ENCODE peak calls at places on chromosome 3, in six cellular contexts. One of them, this sample, is unnamed.

GRCh38 chr3:71415708-71416108 is 167.8 kb downstream of the FOXP1 start:
- DNase-seq in H1: no peak
- DNase-seq in IMR-90: peak
- DNase-seq in H9: no peak
- DNase-seq in mesenchymal stem cell: peak
- DNase-seq in neuronal stem cell: no peak
- DNase-seq in this sample: no peak

GRCh38 chr3:127715541-127715940 is 42.8 kb downstream of the ABTB1 start:
- DNase-seq in neuronal stem cell: no peak
- DNase-seq in mesenchymal stem cell: no peak
- DNase-seq in H1: no peak
- DNase-seq in IMR-90: no peak
- DNase-seq in H9: no peak
- DNase-seq in this sample: no peak

GRCh38 chr3:116037954-116038911 is 407.1 kb downstream of the LSAMP start:
- DNase-seq in neuronal stem cell: no peak
- DNase-seq in mesenchymal stem cell: no peak
- DNase-seq in H9: no peak
- DNase-seq in IMR-90: no peak
- DNase-seq in H1: no peak
- DNase-seq in this sample: no peak

GRCh38 chr3:97928986-97929385 is 43.2 kb downstream of the RIOX2 start:
- DNase-seq in IMR-90: no peak
- DNase-seq in mesenchymal stem cell: no peak
- DNase-seq in H1: no peak
- DNase-seq in neuronal stem cell: no peak
- DNase-seq in H9: no peak
- DNase-seq in this sample: no peak

GRCh38 chr3:4977001-4977888 is 2.0 kb upstream of the BHLHE40 start:
- DNase-seq in mesenchymal stem cell: peak
- DNase-seq in neuronal stem cell: no peak
- DNase-seq in IMR-90: peak
- DNase-seq in H9: peak
- DNase-seq in H1: no peak
- DNase-seq in this sample: peak

GRCh38 chr3:123159926-123160635 is 41.7 kb upstream of the SEC22A start:
- DNase-seq in IMR-90: peak
- DNase-seq in neuronal stem cell: no peak
- DNase-seq in mesenchymal stem cell: peak
- DNase-seq in H9: no peak
- DNase-seq in H1: no peak
- DNase-seq in this sample: no peak

GRCh38 chr3:42369832-42370231 is 40.6 kb downstream of the LYZL4 start:
- DNase-seq in mesenchymal stem cell: no peak
- DNase-seq in IMR-90: no peak
- DNase-seq in neuronal stem cell: no peak
- DNase-seq in H9: peak
- DNase-seq in H1: no peak
- DNase-seq in this sample: peak

GRCh38 chr3:192207239-192207638 is 520.1 kb downstream of the FGF12 start:
- DNase-seq in IMR-90: no peak
- DNase-seq in neuronal stem cell: no peak
- DNase-seq in mesenchymal stem cell: no peak
- DNase-seq in H1: no peak
- DNase-seq in H9: no peak
- DNase-seq in this sample: no peak

GRCh38 chr3:169822540-169822939 is 9.8 kb upstream of the LRRC34 start:
- DNase-seq in mesenchymal stem cell: no peak
- DNase-seq in neuronal stem cell: no peak
- DNase-seq in IMR-90: no peak
- DNase-seq in H1: no peak
- DNase-seq in H9: no peak
- DNase-seq in this sample: no peak

GRCh38 chr3:50502584-50503423 is 630 bp downstream of the CACNA2D2 start:
- DNase-seq in IMR-90: no peak
- DNase-seq in neuronal stem cell: peak
- DNase-seq in mesenchymal stem cell: no peak
- DNase-seq in H9: peak
- DNase-seq in H1: no peak
- DNase-seq in this sample: no peak

GRCh38 chr3:141653872-141654271 is 84.2 kb upstream of the RNF7 start:
- DNase-seq in neuronal stem cell: no peak
- DNase-seq in mesenchymal stem cell: no peak
- DNase-seq in H9: no peak
- DNase-seq in H1: no peak
- DNase-seq in IMR-90: no peak
- DNase-seq in this sample: no peak

GRCh38 chr3:36991923-36992805 is 767 bp downstream of the EPM2AIP1 start:
- DNase-seq in mesenchymal stem cell: peak
- DNase-seq in IMR-90: peak
- DNase-seq in H1: no peak
- DNase-seq in H9: no peak
- DNase-seq in neuronal stem cell: no peak
- DNase-seq in this sample: no peak

GRCh38 chr3:194098036-194098871 is 37.7 kb upstream of the HES1 start:
- DNase-seq in H9: no peak
- DNase-seq in IMR-90: no peak
- DNase-seq in H1: no peak
- DNase-seq in neuronal stem cell: no peak
- DNase-seq in mesenchymal stem cell: no peak
- DNase-seq in this sample: no peak

GRCh38 chr3:41350441-41350840 is 151.1 kb downstream of the CTNNB1 start:
- DNase-seq in mesenchymal stem cell: peak
- DNase-seq in neuronal stem cell: no peak
- DNase-seq in IMR-90: peak
- DNase-seq in H9: no peak
- DNase-seq in H1: no peak
- DNase-seq in this sample: no peak

GRCh38 chr3:17057316-17057715 is 172.6 kb downstream of the PLCL2 start:
- DNase-seq in mesenchymal stem cell: no peak
- DNase-seq in H9: no peak
- DNase-seq in IMR-90: peak
- DNase-seq in neuronal stem cell: no peak
- DNase-seq in H1: no peak
- DNase-seq in this sample: no peak

GRCh38 chr3:64251019-64251418 is 25.8 kb upstream of the PRICKLE2 start:
- DNase-seq in H1: no peak
- DNase-seq in mesenchymal stem cell: no peak
- DNase-seq in IMR-90: no peak
- DNase-seq in H9: no peak
- DNase-seq in neuronal stem cell: no peak
- DNase-seq in this sample: no peak

GRCh38 chr3:5122741-5123706 is 932 bp downstream of the ARL8B start:
- DNase-seq in mesenchymal stem cell: peak
- DNase-seq in IMR-90: peak
- DNase-seq in H9: peak
- DNase-seq in neuronal stem cell: peak
- DNase-seq in H1: peak
- DNase-seq in this sample: peak

GRCh38 chr3:158735296-158736033 is 3.2 kb upstream of the RARRES1 start:
- DNase-seq in mesenchymal stem cell: no peak
- DNase-seq in IMR-90: no peak
- DNase-seq in neuronal stem cell: no peak
- DNase-seq in H9: no peak
- DNase-seq in H1: no peak
- DNase-seq in this sample: no peak

GRCh38 chr3:128011140-128011539 is 41.1 kb upstream of the SEC61A1 start:
- DNase-seq in H9: peak
- DNase-seq in neuronal stem cell: peak
- DNase-seq in H1: peak
- DNase-seq in mesenchymal stem cell: peak
- DNase-seq in IMR-90: peak
- DNase-seq in this sample: peak

GRCh38 chr3:191246628-191247027 is 47.6 kb downstream of the OSTN start:
- DNase-seq in H9: no peak
- DNase-seq in H1: no peak
- DNase-seq in neuronal stem cell: no peak
- DNase-seq in mesenchymal stem cell: peak
- DNase-seq in IMR-90: peak
- DNase-seq in this sample: peak

GRCh38 chr3:149968216-149968615 is 2.5 kb downstream of the PFN2 start:
- DNase-seq in mesenchymal stem cell: peak
- DNase-seq in H1: no peak
- DNase-seq in neuronal stem cell: no peak
- DNase-seq in IMR-90: peak
- DNase-seq in H9: no peak
- DNase-seq in this sample: peak

GRCh38 chr3:38003371-38003816 is 12.8 kb downstream of the VILL start:
- DNase-seq in IMR-90: peak
- DNase-seq in neuronal stem cell: peak
- DNase-seq in H9: peak
- DNase-seq in H1: no peak
- DNase-seq in mesenchymal stem cell: peak
- DNase-seq in this sample: peak

GRCh38 chr3:113018461-113019181 is 27.8 kb downstream of the GTPBP8 start:
- DNase-seq in IMR-90: peak
- DNase-seq in H1: no peak
- DNase-seq in neuronal stem cell: no peak
- DNase-seq in mesenchymal stem cell: peak
- DNase-seq in H9: no peak
- DNase-seq in this sample: no peak

GRCh38 chr3:172316758-172317157 is 131.5 kb downstream of the GHSR start:
- DNase-seq in IMR-90: no peak
- DNase-seq in mesenchymal stem cell: no peak
- DNase-seq in H9: no peak
- DNase-seq in H1: no peak
- DNase-seq in neuronal stem cell: no peak
- DNase-seq in this sample: no peak
- H2BK15ac ChIP-seq in IMR-90: peak
- H2BK15ac ChIP-seq in mesenchymal stem cell: no peak
- H2BK15ac ChIP-seq in H9: no peak
- H2BK15ac ChIP-seq in H1: no peak
- H2BK15ac ChIP-seq in neuronal stem cell: no peak
- H2BK15ac ChIP-seq in this sample: no peak

DNA sequence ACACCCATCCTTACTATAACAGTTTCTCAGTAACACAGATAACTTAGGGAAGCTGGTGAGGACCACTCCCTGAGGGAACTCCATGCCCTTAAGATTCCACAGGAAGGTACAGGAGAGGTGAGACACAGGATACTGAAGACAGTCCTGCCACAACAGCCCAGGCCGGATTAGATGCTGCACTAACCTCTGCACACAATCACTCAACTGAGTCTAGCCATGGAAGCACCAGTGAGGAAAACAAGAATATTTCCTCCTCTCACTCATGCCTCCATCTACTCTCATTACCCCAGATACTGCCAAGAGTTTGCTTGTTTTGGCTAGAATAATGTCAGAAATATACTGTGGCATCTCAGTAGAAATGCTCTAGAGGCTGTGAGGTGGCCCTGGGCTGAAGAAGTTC is 3.7 kb downstream of the ANO10 start:
- DNase-seq in neuronal stem cell: no peak
- DNase-seq in IMR-90: no peak
- DNase-seq in mesenchymal stem cell: no peak
- DNase-seq in H9: no peak
- DNase-seq in H1: no peak
- DNase-seq in this sample: no peak
- H2BK15ac ChIP-seq in neuronal stem cell: no peak
- H2BK15ac ChIP-seq in IMR-90: no peak
- H2BK15ac ChIP-seq in mesenchymal stem cell: no peak
- H2BK15ac ChIP-seq in H9: no peak
- H2BK15ac ChIP-seq in H1: no peak
- H2BK15ac ChIP-seq in this sample: no peak

DNA sequence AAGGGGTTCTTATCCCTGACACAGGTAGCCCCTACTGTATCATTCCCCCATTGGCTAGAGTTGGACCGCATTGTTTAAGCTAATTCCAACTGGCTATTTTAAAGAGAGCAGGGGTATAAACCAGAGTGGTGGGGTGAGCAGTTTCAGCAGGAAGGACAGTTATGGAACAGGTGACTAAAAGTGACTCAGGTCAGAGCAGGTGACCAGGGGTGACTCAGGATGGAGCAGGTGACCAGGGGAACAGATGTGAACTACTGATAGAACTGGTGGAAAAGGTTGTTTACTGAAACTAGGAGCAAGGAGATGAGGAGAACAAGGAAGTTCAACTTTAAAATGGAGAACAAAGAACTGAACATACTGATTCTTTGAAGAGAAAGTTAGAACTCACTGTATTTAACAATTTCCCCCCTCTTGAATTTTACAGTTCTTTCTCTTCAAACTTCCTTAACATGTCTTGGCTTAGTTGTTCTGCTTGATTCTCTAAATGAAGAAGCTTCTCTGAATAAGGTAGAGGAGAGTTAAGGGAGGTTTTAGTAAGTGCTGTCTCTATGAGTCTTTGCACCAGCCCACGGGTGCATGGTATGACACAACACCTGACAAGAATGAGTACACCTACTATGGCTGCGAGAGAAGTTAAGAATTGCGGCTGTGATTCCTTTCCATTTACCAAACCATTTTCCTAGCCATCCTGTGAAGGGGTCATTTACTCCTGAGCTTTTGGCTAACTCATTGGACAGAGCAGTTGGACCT is 83.4 kb upstream of the WNT7A start:
- DNase-seq in IMR-90: no peak
- DNase-seq in mesenchymal stem cell: no peak
- DNase-seq in neuronal stem cell: no peak
- DNase-seq in H9: no peak
- DNase-seq in H1: no peak
- DNase-seq in this sample: no peak
- H2BK15ac ChIP-seq in IMR-90: no peak
- H2BK15ac ChIP-seq in mesenchymal stem cell: no peak
- H2BK15ac ChIP-seq in neuronal stem cell: no peak
- H2BK15ac ChIP-seq in H9: no peak
- H2BK15ac ChIP-seq in H1: no peak
- H2BK15ac ChIP-seq in this sample: no peak

GRCh38 chr3:188745031-188745430 is 426.7 kb upstream of the TPRG1 start:
- DNase-seq in mesenchymal stem cell: no peak
- DNase-seq in neuronal stem cell: no peak
- DNase-seq in H1: no peak
- DNase-seq in IMR-90: no peak
- DNase-seq in H9: no peak
- DNase-seq in this sample: no peak

GRCh38 chr3:188749830-188750229 is 421.9 kb upstream of the TPRG1 start:
- DNase-seq in IMR-90: no peak
- DNase-seq in H1: no peak
- DNase-seq in mesenchymal stem cell: no peak
- DNase-seq in neuronal stem cell: no peak
- DNase-seq in H9: no peak
- DNase-seq in this sample: no peak

GRCh38 chr3:188746291-188746783 is 425.4 kb upstream of the TPRG1 start:
- DNase-seq in H9: no peak
- DNase-seq in neuronal stem cell: no peak
- DNase-seq in H1: no peak
- DNase-seq in mesenchymal stem cell: peak
- DNase-seq in IMR-90: peak
- DNase-seq in this sample: no peak

GRCh38 chr3:188749010-188749617 is 422.7 kb upstream of the TPRG1 start:
- DNase-seq in H1: no peak
- DNase-seq in IMR-90: no peak
- DNase-seq in neuronal stem cell: peak
- DNase-seq in mesenchymal stem cell: no peak
- DNase-seq in H9: peak
- DNase-seq in this sample: peak

DNA sequence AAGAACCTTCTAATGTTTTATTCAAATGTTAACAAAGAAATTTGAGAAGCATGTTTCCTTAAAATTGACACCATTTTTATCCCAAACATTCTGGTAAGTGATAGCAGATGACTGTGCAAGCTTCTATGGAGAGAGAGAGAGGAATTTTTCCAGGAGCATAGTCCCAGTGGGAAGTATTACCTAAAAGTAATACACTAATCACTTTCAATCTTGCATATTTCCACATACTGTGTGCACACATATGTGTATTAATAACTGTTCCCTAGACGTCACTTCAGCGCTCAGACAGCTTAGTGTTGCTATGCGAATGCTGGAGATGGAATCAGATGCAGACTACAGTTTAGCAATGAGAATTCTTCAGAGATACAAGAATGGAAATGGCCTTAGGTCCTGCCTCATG is 424.3 kb upstream of the TPRG1 start:
- DNase-seq in mesenchymal stem cell: no peak
- DNase-seq in H9: no peak
- DNase-seq in H1: no peak
- DNase-seq in IMR-90: no peak
- DNase-seq in neuronal stem cell: no peak
- DNase-seq in this sample: no peak
- H2BK15ac ChIP-seq in mesenchymal stem cell: no peak
- H2BK15ac ChIP-seq in H9: no peak
- H2BK15ac ChIP-seq in H1: no peak
- H2BK15ac ChIP-seq in IMR-90: no peak
- H2BK15ac ChIP-seq in neuronal stem cell: no peak
- H2BK15ac ChIP-seq in this sample: no peak

This sample was measured in mesendoderm.